ENCODE peak calls at places on chromosome 12, in nine cellular contexts. One of them, this sample, is unnamed. For H3K27me3, the result is how much of the 10 kb centered on the place peaks cover.

GRCh38 chr12:70643927-70644326 is 6.7 kb upstream of the PTPRB start:
- DNase-seq in left ventricle myocardium inferior: no peak
- DNase-seq in BE2C: no peak
- DNase-seq in CD8-positive, alpha-beta T cell: no peak
- DNase-seq in AG04450: no peak
- DNase-seq in cardiac muscle cell: no peak
- DNase-seq in heart left ventricle: no peak
- DNase-seq in dorsolateral prefrontal cortex: no peak
- DNase-seq in ascending aorta: no peak
- DNase-seq in this sample: no peak

GRCh38 chr12:131871677-131872076 is 22.7 kb upstream of the ULK1 start:
- DNase-seq in left ventricle myocardium inferior: no peak
- DNase-seq in BE2C: no peak
- DNase-seq in CD8-positive, alpha-beta T cell: no peak
- DNase-seq in AG04450: no peak
- DNase-seq in cardiac muscle cell: no peak
- DNase-seq in heart left ventricle: no peak
- DNase-seq in dorsolateral prefrontal cortex: no peak
- DNase-seq in ascending aorta: no peak
- DNase-seq in this sample: no peak

GRCh38 chr12:69466867-69467266 is 3.3 kb upstream of the FRS2 start:
- DNase-seq in left ventricle myocardium inferior: no peak
- DNase-seq in BE2C: no peak
- DNase-seq in CD8-positive, alpha-beta T cell: no peak
- DNase-seq in AG04450: no peak
- DNase-seq in cardiac muscle cell: no peak
- DNase-seq in heart left ventricle: no peak
- DNase-seq in dorsolateral prefrontal cortex: no peak
- DNase-seq in ascending aorta: no peak
- DNase-seq in this sample: no peak

GRCh38 chr12:9940370-9940769 is 8.2 kb upstream of the CLEC2A start:
- DNase-seq in left ventricle myocardium inferior: no peak
- DNase-seq in BE2C: no peak
- DNase-seq in CD8-positive, alpha-beta T cell: no peak
- DNase-seq in AG04450: no peak
- DNase-seq in cardiac muscle cell: peak
- DNase-seq in heart left ventricle: no peak
- DNase-seq in dorsolateral prefrontal cortex: no peak
- DNase-seq in ascending aorta: no peak
- DNase-seq in this sample: no peak

GRCh38 chr12:124425667-124426066 is 130.8 kb downstream of the RFLNA start:
- DNase-seq in left ventricle myocardium inferior: no peak
- DNase-seq in BE2C: no peak
- DNase-seq in CD8-positive, alpha-beta T cell: no peak
- DNase-seq in AG04450: no peak
- DNase-seq in cardiac muscle cell: no peak
- DNase-seq in heart left ventricle: no peak
- DNase-seq in dorsolateral prefrontal cortex: no peak
- DNase-seq in ascending aorta: no peak
- DNase-seq in this sample: no peak

GRCh38 chr12:46577063-46577776 is 204.6 kb upstream of the SLC38A2 start:
- DNase-seq in left ventricle myocardium inferior: no peak
- DNase-seq in BE2C: no peak
- DNase-seq in CD8-positive, alpha-beta T cell: no peak
- DNase-seq in AG04450: no peak
- DNase-seq in cardiac muscle cell: no peak
- DNase-seq in heart left ventricle: no peak
- DNase-seq in dorsolateral prefrontal cortex: no peak
- DNase-seq in ascending aorta: no peak
- DNase-seq in this sample: no peak

GRCh38 chr12:20865873-20866272 is 55.4 kb downstream of the SLCO1B3 start:
- DNase-seq in left ventricle myocardium inferior: no peak
- DNase-seq in BE2C: no peak
- DNase-seq in CD8-positive, alpha-beta T cell: no peak
- DNase-seq in AG04450: no peak
- DNase-seq in cardiac muscle cell: no peak
- DNase-seq in heart left ventricle: no peak
- DNase-seq in dorsolateral prefrontal cortex: no peak
- DNase-seq in ascending aorta: no peak
- DNase-seq in this sample: no peak

GRCh38 chr12:109822951-109823411 is 10.2 kb downstream of the TRPV4 start:
- DNase-seq in left ventricle myocardium inferior: no peak
- DNase-seq in BE2C: no peak
- DNase-seq in CD8-positive, alpha-beta T cell: no peak
- DNase-seq in AG04450: no peak
- DNase-seq in cardiac muscle cell: no peak
- DNase-seq in heart left ventricle: peak
- DNase-seq in dorsolateral prefrontal cortex: no peak
- DNase-seq in ascending aorta: no peak
- DNase-seq in this sample: no peak

GRCh38 chr12:116520801-116521471 is 38.2 kb upstream of the MAP1LC3B2 start:
- DNase-seq in left ventricle myocardium inferior: no peak
- DNase-seq in BE2C: no peak
- DNase-seq in CD8-positive, alpha-beta T cell: no peak
- DNase-seq in AG04450: no peak
- DNase-seq in cardiac muscle cell: no peak
- DNase-seq in heart left ventricle: no peak
- DNase-seq in dorsolateral prefrontal cortex: peak
- DNase-seq in ascending aorta: no peak
- DNase-seq in this sample: no peak

GRCh38 chr12:9049520-9050133 is 60.3 kb downstream of the KLRG1 start:
- DNase-seq in left ventricle myocardium inferior: no peak
- DNase-seq in BE2C: peak
- DNase-seq in CD8-positive, alpha-beta T cell: no peak
- DNase-seq in AG04450: peak
- DNase-seq in cardiac muscle cell: peak
- DNase-seq in heart left ventricle: no peak
- DNase-seq in dorsolateral prefrontal cortex: no peak
- DNase-seq in ascending aorta: no peak
- DNase-seq in this sample: no peak

GRCh38 chr12:120757226-120757742 is 31.7 kb downstream of the ACADS start:
- DNase-seq in left ventricle myocardium inferior: no peak
- DNase-seq in BE2C: no peak
- DNase-seq in CD8-positive, alpha-beta T cell: no peak
- DNase-seq in AG04450: no peak
- DNase-seq in cardiac muscle cell: no peak
- DNase-seq in heart left ventricle: no peak
- DNase-seq in dorsolateral prefrontal cortex: no peak
- DNase-seq in ascending aorta: no peak
- DNase-seq in this sample: no peak

GRCh38 chr12:29620030-29620429 is 122.5 kb upstream of the OVCH1 start:
- DNase-seq in left ventricle myocardium inferior: no peak
- DNase-seq in BE2C: no peak
- DNase-seq in CD8-positive, alpha-beta T cell: no peak
- DNase-seq in AG04450: no peak
- DNase-seq in cardiac muscle cell: no peak
- DNase-seq in heart left ventricle: no peak
- DNase-seq in dorsolateral prefrontal cortex: no peak
- DNase-seq in ascending aorta: no peak
- DNase-seq in this sample: no peak

GRCh38 chr12:3683670-3684069 is 69.2 kb downstream of the CRACR2A start:
- DNase-seq in left ventricle myocardium inferior: no peak
- DNase-seq in BE2C: no peak
- DNase-seq in CD8-positive, alpha-beta T cell: no peak
- DNase-seq in AG04450: no peak
- DNase-seq in cardiac muscle cell: no peak
- DNase-seq in heart left ventricle: no peak
- DNase-seq in dorsolateral prefrontal cortex: no peak
- DNase-seq in ascending aorta: no peak
- DNase-seq in this sample: no peak

GRCh38 chr12:39723831-39724230 is 104.2 kb upstream of the ABCD2 start:
- DNase-seq in left ventricle myocardium inferior: no peak
- DNase-seq in BE2C: peak
- DNase-seq in CD8-positive, alpha-beta T cell: no peak
- DNase-seq in AG04450: no peak
- DNase-seq in cardiac muscle cell: no peak
- DNase-seq in heart left ventricle: no peak
- DNase-seq in dorsolateral prefrontal cortex: no peak
- DNase-seq in ascending aorta: no peak
- DNase-seq in this sample: no peak

GRCh38 chr12:122085571-122085970 is 7.0 kb downstream of the MLXIP start:
- DNase-seq in left ventricle myocardium inferior: no peak
- DNase-seq in BE2C: no peak
- DNase-seq in CD8-positive, alpha-beta T cell: no peak
- DNase-seq in AG04450: no peak
- DNase-seq in cardiac muscle cell: no peak
- DNase-seq in heart left ventricle: no peak
- DNase-seq in dorsolateral prefrontal cortex: no peak
- DNase-seq in ascending aorta: no peak
- DNase-seq in this sample: no peak

GRCh38 chr12:19382111-19382526 is 57.2 kb upstream of the AEBP2 start:
- DNase-seq in left ventricle myocardium inferior: no peak
- DNase-seq in BE2C: no peak
- DNase-seq in CD8-positive, alpha-beta T cell: peak
- DNase-seq in AG04450: no peak
- DNase-seq in cardiac muscle cell: no peak
- DNase-seq in heart left ventricle: peak
- DNase-seq in dorsolateral prefrontal cortex: peak
- DNase-seq in ascending aorta: peak
- DNase-seq in this sample: no peak

GRCh38 chr12:43551971-43552559 is at the start of gene ADAMTS20:
- DNase-seq in left ventricle myocardium inferior: no peak
- DNase-seq in BE2C: peak
- DNase-seq in CD8-positive, alpha-beta T cell: no peak
- DNase-seq in AG04450: no peak
- DNase-seq in cardiac muscle cell: peak
- DNase-seq in heart left ventricle: no peak
- DNase-seq in dorsolateral prefrontal cortex: no peak
- DNase-seq in ascending aorta: no peak
- DNase-seq in this sample: no peak
- TF ChIP-seq CTCF in left ventricle myocardium inferior: no peak
- TF ChIP-seq CTCF in BE2C: peak
- TF ChIP-seq CTCF in CD8-positive, alpha-beta T cell: no peak
- TF ChIP-seq CTCF in AG04450: no peak
- TF ChIP-seq CTCF in cardiac muscle cell: no peak
- TF ChIP-seq CTCF in heart left ventricle: no peak
- TF ChIP-seq CTCF in dorsolateral prefrontal cortex: no peak
- TF ChIP-seq CTCF in ascending aorta: no peak
- TF ChIP-seq CTCF in this sample: no peak

GRCh38 chr12:12319501-12320322 is 30.3 kb downstream of the MANSC1 start:
- DNase-seq in left ventricle myocardium inferior: no peak
- DNase-seq in BE2C: no peak
- DNase-seq in CD8-positive, alpha-beta T cell: no peak
- DNase-seq in AG04450: no peak
- DNase-seq in cardiac muscle cell: no peak
- DNase-seq in heart left ventricle: no peak
- DNase-seq in dorsolateral prefrontal cortex: no peak
- DNase-seq in ascending aorta: no peak
- DNase-seq in this sample: no peak

GRCh38 chr12:12327802-12328201 is 22.2 kb downstream of the MANSC1 start:
- DNase-seq in left ventricle myocardium inferior: no peak
- DNase-seq in BE2C: peak
- DNase-seq in CD8-positive, alpha-beta T cell: no peak
- DNase-seq in AG04450: no peak
- DNase-seq in cardiac muscle cell: peak
- DNase-seq in heart left ventricle: no peak
- DNase-seq in dorsolateral prefrontal cortex: no peak
- DNase-seq in ascending aorta: no peak
- DNase-seq in this sample: no peak

GRCh38 chr12:12326262-12326661 is 23.8 kb downstream of the MANSC1 start:
- DNase-seq in left ventricle myocardium inferior: no peak
- DNase-seq in BE2C: no peak
- DNase-seq in CD8-positive, alpha-beta T cell: no peak
- DNase-seq in AG04450: no peak
- DNase-seq in cardiac muscle cell: no peak
- DNase-seq in heart left ventricle: no peak
- DNase-seq in dorsolateral prefrontal cortex: no peak
- DNase-seq in ascending aorta: no peak
- DNase-seq in this sample: no peak

GRCh38 chr12:12323606-12324005 is 26.4 kb downstream of the MANSC1 start:
- DNase-seq in left ventricle myocardium inferior: no peak
- DNase-seq in BE2C: no peak
- DNase-seq in CD8-positive, alpha-beta T cell: no peak
- DNase-seq in AG04450: no peak
- DNase-seq in cardiac muscle cell: no peak
- DNase-seq in heart left ventricle: no peak
- DNase-seq in dorsolateral prefrontal cortex: no peak
- DNase-seq in ascending aorta: no peak
- DNase-seq in this sample: no peak

GRCh38 chr12:12323118-12323517 is 26.9 kb downstream of the MANSC1 start:
- DNase-seq in left ventricle myocardium inferior: no peak
- DNase-seq in BE2C: no peak
- DNase-seq in CD8-positive, alpha-beta T cell: no peak
- DNase-seq in AG04450: no peak
- DNase-seq in cardiac muscle cell: no peak
- DNase-seq in heart left ventricle: no peak
- DNase-seq in dorsolateral prefrontal cortex: no peak
- DNase-seq in ascending aorta: no peak
- DNase-seq in this sample: no peak
- H3K27me3 ChIP-seq in left ventricle myocardium inferior: under half
- H3K27me3 ChIP-seq in BE2C: under half
- H3K27me3 ChIP-seq in CD8-positive, alpha-beta T cell: under half
- H3K27me3 ChIP-seq in AG04450: under half
- H3K27me3 ChIP-seq in cardiac muscle cell: under half
- H3K27me3 ChIP-seq in heart left ventricle: under half
- H3K27me3 ChIP-seq in dorsolateral prefrontal cortex: under half
- H3K27me3 ChIP-seq in ascending aorta: under half
- H3K27me3 ChIP-seq in this sample: under half

DNA sequence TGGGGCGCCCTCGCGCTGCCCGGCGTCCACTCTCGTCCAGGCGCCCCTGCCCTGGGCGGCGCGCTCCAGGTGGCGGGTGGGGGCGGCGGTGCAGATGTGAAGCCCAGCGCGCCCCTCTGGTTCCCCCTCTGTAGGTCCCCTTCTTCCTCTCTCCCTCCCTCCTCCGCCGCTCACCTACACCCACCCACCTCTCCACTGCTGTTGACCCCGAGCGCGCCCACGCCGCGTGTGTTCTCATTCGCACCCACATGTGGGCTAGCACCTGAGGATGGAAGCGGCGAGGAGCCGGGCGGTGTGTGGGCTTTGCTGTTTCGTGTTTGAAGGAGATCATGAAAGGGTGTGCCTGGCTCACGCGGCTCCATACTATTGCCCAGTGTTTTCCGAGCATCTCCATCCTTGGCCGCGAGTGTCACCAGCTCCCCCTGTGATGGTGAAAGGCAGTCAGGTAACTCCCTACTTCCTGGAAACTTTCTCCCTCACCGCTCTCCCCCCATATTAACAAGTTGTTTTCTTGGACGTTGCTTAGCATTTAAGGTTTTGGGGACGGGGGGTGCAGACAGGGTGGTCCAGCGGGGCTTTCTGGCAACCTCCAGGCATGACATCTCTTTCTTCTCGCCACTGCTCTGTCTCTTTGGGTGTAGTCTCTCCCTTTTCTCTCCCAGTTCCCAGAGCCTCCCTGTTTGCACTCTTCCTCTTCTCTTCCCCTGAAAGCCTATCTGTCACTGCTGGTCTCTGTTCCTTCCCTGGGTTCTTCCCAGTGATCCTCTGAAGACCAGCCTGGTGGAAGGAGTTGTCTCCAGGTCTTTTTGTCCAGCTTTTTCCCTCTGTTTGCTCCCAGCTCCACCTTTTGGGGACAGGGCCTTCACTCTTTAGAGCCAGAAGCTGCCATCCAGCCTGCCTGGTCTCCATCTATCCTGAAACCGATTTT is 1.6 kb downstream of the CACNA1C start:
- DNase-seq in left ventricle myocardium inferior: no peak
- DNase-seq in BE2C: no peak
- DNase-seq in CD8-positive, alpha-beta T cell: no peak
- DNase-seq in AG04450: no peak
- DNase-seq in cardiac muscle cell: peak
- DNase-seq in heart left ventricle: no peak
- DNase-seq in dorsolateral prefrontal cortex: peak
- DNase-seq in ascending aorta: no peak
- DNase-seq in this sample: no peak
- TF ChIP-seq CTCF in left ventricle myocardium inferior: no peak
- TF ChIP-seq CTCF in BE2C: no peak
- TF ChIP-seq CTCF in CD8-positive, alpha-beta T cell: no peak
- TF ChIP-seq CTCF in AG04450: no peak
- TF ChIP-seq CTCF in cardiac muscle cell: no peak
- TF ChIP-seq CTCF in heart left ventricle: no peak
- TF ChIP-seq CTCF in dorsolateral prefrontal cortex: no peak
- TF ChIP-seq CTCF in ascending aorta: no peak
- TF ChIP-seq CTCF in this sample: no peak

GRCh38 chr12:112555621-112556233 is 137.0 kb downstream of the PTPN11 start:
- DNase-seq in left ventricle myocardium inferior: no peak
- DNase-seq in BE2C: no peak
- DNase-seq in CD8-positive, alpha-beta T cell: no peak
- DNase-seq in AG04450: no peak
- DNase-seq in cardiac muscle cell: no peak
- DNase-seq in heart left ventricle: no peak
- DNase-seq in dorsolateral prefrontal cortex: no peak
- DNase-seq in ascending aorta: no peak
- DNase-seq in this sample: no peak
- H3K27me3 ChIP-seq in left ventricle myocardium inferior: under half
- H3K27me3 ChIP-seq in BE2C: under half
- H3K27me3 ChIP-seq in CD8-positive, alpha-beta T cell: under half
- H3K27me3 ChIP-seq in AG04450: under half
- H3K27me3 ChIP-seq in cardiac muscle cell: under half
- H3K27me3 ChIP-seq in heart left ventricle: under half
- H3K27me3 ChIP-seq in dorsolateral prefrontal cortex: under half
- H3K27me3 ChIP-seq in ascending aorta: under half
- H3K27me3 ChIP-seq in this sample: under half